ENCODE peak calls at places on chromosomes 5 and 9, in ten cellular contexts. C is suprapubic skin, E is HCT116, R is stomach, S is right lobe of liver, T is IMR-90, I is ovary, U is transverse colon, D is A549, Q is heart left ventricle. O is an unnamed sample. For H3K4me1, the result is how much of the 10 kb centered on the place peaks cover.

GRCh38 chr9:20312732-20313131 is 309.6 kb downstream of the MLLT3 start:
- DNase-seq in C (no peak), T (peak), Q (no peak), I (no peak), R (no peak), D (peak), S (no peak), U (no peak), E (no peak), O (no peak)

GRCh38 chr5:33398501-33398900 is 42.3 kb upstream of the TARS1 start:
- DNase-seq in D (no peak), Q (no peak), S (no peak), C (no peak), T (peak), R (no peak), E (no peak), I (no peak), U (no peak), O (no peak)

GRCh38 chr5:53430618-53431252 is 49.7 kb upstream of the FST start:
- DNase-seq in I (no peak), C (no peak), S (no peak), E (peak), R (no peak), Q (no peak), U (no peak), D (no peak), T (peak), O (no peak)

GRCh38 chr5:52837068-52837467 is 49.4 kb downstream of the ITGA1 start:
- DNase-seq in Q (no peak), E (no peak), D (no peak), S (no peak), U (no peak), C (no peak), I (no peak), T (peak), R (no peak), O (no peak)

GRCh38 chr9:131721096-131721495 is 18.8 kb downstream of the RAPGEF1 start:
- DNase-seq in E (no peak), C (no peak), D (no peak), S (no peak), I (no peak), Q (no peak), R (no peak), U (no peak), T (no peak), O (no peak)

GRCh38 chr9:91422832-91423711 is 560 bp downstream of the NFIL3 start:
- DNase-seq in Q (peak), T (peak), S (peak), U (peak), R (peak), D (peak), C (peak), E (no peak), I (peak), O (peak)

GRCh38 chr9:129235931-129236331 is 57.9 kb upstream of the IER5L start:
- DNase-seq in S (no peak), Q (peak), C (no peak), E (no peak), D (no peak), R (no peak), I (no peak), T (no peak), U (peak), O (no peak)

GRCh38 chr9:122095010-122095767 is 2.1 kb upstream of the TTLL11 start:
- DNase-seq in C (peak), E (peak), D (peak), T (peak), Q (peak), I (no peak), R (peak), U (peak), S (no peak), O (peak)

GRCh38 chr9:74444389-74444788 is 52.7 kb upstream of the RORB start:
- DNase-seq in T (no peak), U (no peak), C (no peak), Q (peak), E (no peak), R (no peak), D (no peak), S (no peak), I (no peak), O (no peak)

GRCh38 chr5:97501965-97502305 is 318.9 kb upstream of the RIOK2 start:
- DNase-seq in E (no peak), S (no peak), T (peak), D (no peak), U (no peak), C (no peak), R (no peak), Q (no peak), I (no peak), O (no peak)

GRCh38 chr5:166672431-166672830 is 1619.0 kb upstream of the WWC1 start:
- DNase-seq in I (no peak), Q (no peak), R (no peak), D (no peak), S (no peak), C (no peak), T (no peak), E (no peak), U (no peak), O (no peak)

GRCh38 chr5:134184155-134185135 is 7.7 kb upstream of the SKP1 start:
- DNase-seq in U (peak), R (peak), E (peak), D (peak), C (no peak), T (peak), Q (peak), I (peak), S (peak), O (peak)

GRCh38 chr5:151079838-151080619 is 805 bp downstream of the TNIP1 start:
- DNase-seq in E (no peak), T (peak), D (peak), I (no peak), S (no peak), C (no peak), R (no peak), Q (no peak), U (no peak), O (no peak)

GRCh38 chr5:128649183-128649582 is 111.1 kb upstream of the FBN2 start:
- DNase-seq in T (peak), E (no peak), Q (no peak), I (no peak), U (no peak), S (no peak), D (no peak), R (no peak), C (no peak), O (no peak)

GRCh38 chr5:51860532-51861018 is 477.3 kb downstream of the ISL1 start:
- DNase-seq in S (no peak), Q (no peak), D (no peak), C (no peak), R (no peak), E (peak), T (no peak), I (no peak), U (no peak), O (no peak)

GRCh38 chr5:170920196-170920595 is 58.4 kb downstream of the RANBP17 start:
- DNase-seq in Q (no peak), D (no peak), E (no peak), U (no peak), T (peak), C (no peak), S (no peak), I (no peak), R (no peak), O (no peak)

GRCh38 chr5:123438244-123438643 is 15.0 kb upstream of the CEP120 start:
- DNase-seq in I (no peak), S (no peak), C (no peak), Q (no peak), R (no peak), T (no peak), D (no peak), U (no peak), E (no peak), O (no peak)

GRCh38 chr9:1383823-1384580 is 333.8 kb downstream of the DMRT2 start:
- DNase-seq in U (no peak), R (no peak), C (no peak), Q (no peak), T (no peak), S (no peak), I (no peak), D (no peak), E (no peak), O (no peak)
- TF ChIP-seq CTCF in U (no peak), R (no peak), C (no peak), Q (no peak), T (no peak), S (no peak), I (no peak), D (no peak), E (no peak), O (no peak)

GRCh38 chr5:125559296-125559695 is 812.9 kb upstream of the ZNF608 start:
- DNase-seq in T (peak), R (no peak), C (no peak), S (no peak), I (no peak), Q (no peak), U (no peak), D (peak), E (peak), O (peak)

GRCh38 chr5:125555591-125555990 is 809.2 kb upstream of the ZNF608 start:
- DNase-seq in T (no peak), U (no peak), I (no peak), C (no peak), S (no peak), D (no peak), R (no peak), E (no peak), Q (no peak), O (no peak)

GRCh38 chr5:125554355-125554754 is 807.9 kb upstream of the ZNF608 start:
- DNase-seq in T (no peak), S (no peak), R (no peak), Q (no peak), U (no peak), I (no peak), D (no peak), E (no peak), C (no peak), O (no peak)

GRCh38 chr5:125560476-125561225 is 814.2 kb upstream of the ZNF608 start:
- DNase-seq in U (no peak), Q (no peak), C (no peak), T (peak), I (no peak), R (no peak), D (no peak), E (no peak), S (no peak), O (no peak)

GRCh38 chr5:125558466-125558865 is 812.0 kb upstream of the ZNF608 start:
- DNase-seq in S (no peak), U (no peak), C (no peak), E (no peak), Q (no peak), I (no peak), D (no peak), R (no peak), T (peak), O (no peak)
- TF ChIP-seq POLR2A in S (no peak), U (no peak), C (no peak), E (no peak), Q (no peak), I (no peak), D (no peak), R (no peak), T (no peak), O (no peak)

GRCh38 chr9:35158501-35159280 is 3.1 kb upstream of the UNC13B start:
- DNase-seq in U (no peak), S (no peak), R (no peak), C (no peak), I (no peak), E (no peak), Q (no peak), T (no peak), D (no peak), O (no peak)

GRCh38 chr9:35164711-35165110 is 2.9 kb downstream of the UNC13B start:
- DNase-seq in E (no peak), U (no peak), T (peak), C (no peak), Q (no peak), D (no peak), R (no peak), I (no peak), S (no peak), O (no peak)

GRCh38 chr9:35162605-35163315 is 951 bp downstream of the UNC13B start:
- DNase-seq in E (no peak), R (no peak), D (no peak), U (no peak), C (no peak), Q (no peak), S (no peak), T (no peak), I (no peak), O (no peak)

GRCh38 chr9:35163413-35163812 is 1.6 kb downstream of the UNC13B start:
- DNase-seq in R (no peak), Q (no peak), C (no peak), U (no peak), S (no peak), T (no peak), I (no peak), E (no peak), D (no peak), O (no peak)

DNA sequence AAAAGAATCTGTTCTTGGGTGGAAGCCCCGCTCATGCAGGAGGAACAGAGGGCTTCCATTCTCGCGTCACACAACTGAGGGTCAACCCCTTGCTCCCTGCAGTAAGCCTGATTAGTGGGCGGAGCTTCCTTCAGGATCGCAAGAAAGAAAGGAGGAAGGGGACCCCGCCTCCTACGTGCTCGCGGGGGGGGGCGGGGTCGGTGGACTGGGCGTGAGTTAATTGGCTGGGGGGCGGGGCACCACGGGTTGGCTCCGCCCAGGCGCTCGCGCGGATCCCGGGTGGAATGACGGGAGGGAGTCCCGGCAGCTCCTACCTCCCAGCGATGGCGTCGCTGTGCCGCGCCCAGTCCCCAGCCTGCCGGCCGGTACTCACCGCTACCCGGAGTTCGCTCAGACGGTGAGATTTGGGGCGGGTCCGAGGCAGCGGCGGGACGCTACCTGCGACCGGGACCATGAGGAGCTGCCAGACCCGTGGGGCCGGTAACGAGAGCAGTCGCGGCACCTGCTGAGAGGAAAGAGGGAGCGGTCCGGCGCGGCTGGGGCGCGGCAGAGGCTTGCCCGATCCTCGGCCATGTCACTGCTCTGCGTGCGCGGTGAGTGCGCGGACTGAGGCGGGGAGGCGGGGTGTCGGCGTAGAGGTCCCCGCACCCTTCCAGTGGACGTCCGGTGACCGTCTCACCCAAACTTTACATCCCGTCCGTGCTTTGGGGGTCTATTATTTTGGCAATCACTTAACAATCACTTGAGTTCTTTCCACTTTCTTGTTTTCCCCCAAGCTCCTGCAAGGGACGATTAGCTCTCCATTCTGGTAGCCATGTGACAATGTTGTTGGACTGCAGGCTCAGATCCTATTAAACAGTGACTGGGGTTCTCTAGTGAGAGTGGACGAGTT is at the start of gene UNC13B:
- DNase-seq in R (peak), I (peak), Q (peak), E (peak), C (peak), T (peak), D (peak), S (peak), U (peak), O (peak)
- H3K4me1 ChIP-seq in R (under half), I (under half), Q (under half), E (under half), C (under half), T (under half), D (under half), S (under half), U (under half), O (under half)

GRCh38 chr5:71751422-71751821 is 32.3 kb downstream of the CARTPT start:
- DNase-seq in S (no peak), D (no peak), C (no peak), U (no peak), E (no peak), R (no peak), T (no peak), Q (no peak), I (no peak), O (no peak)
- TF ChIP-seq CTCF in S (no peak), D (no peak), C (no peak), U (no peak), E (no peak), R (no peak), T (no peak), Q (no peak), I (no peak), O (no peak)

GRCh38 chr5:132371603-132371994 is 2.1 kb downstream of the SLC22A5 start:
- DNase-seq in U (no peak), Q (no peak), C (no peak), T (no peak), E (no peak), D (no peak), S (no peak), I (no peak), R (no peak), O (no peak)

GRCh38 chr5:132369012-132369470 is 469 bp upstream of the SLC22A5 start:
- DNase-seq in T (no peak), S (no peak), I (no peak), U (no peak), R (no peak), C (no peak), Q (no peak), E (no peak), D (no peak), O (no peak)

GRCh38 chr5:132370241-132370820 is 821 bp downstream of the SLC22A5 start:
- DNase-seq in C (no peak), S (no peak), R (no peak), I (no peak), Q (no peak), U (no peak), E (no peak), D (no peak), T (no peak), O (no peak)

GRCh38 chr5:132372122-132372521 is 2.6 kb downstream of the SLC22A5 start:
- DNase-seq in D (no peak), E (no peak), R (no peak), C (no peak), I (no peak), S (no peak), U (no peak), T (no peak), Q (no peak), O (no peak)

GRCh38 chr5:132369471-132370240 is at the start of gene SLC22A5:
- DNase-seq in I (peak), S (peak), R (peak), D (peak), U (peak), T (peak), C (peak), E (peak), Q (peak), O (peak)
- TF ChIP-seq POLR2A in I (peak), S (peak), R (no peak), D (peak), U (peak), T (peak), C (peak), E (peak), Q (no peak), O (peak)

DNA sequence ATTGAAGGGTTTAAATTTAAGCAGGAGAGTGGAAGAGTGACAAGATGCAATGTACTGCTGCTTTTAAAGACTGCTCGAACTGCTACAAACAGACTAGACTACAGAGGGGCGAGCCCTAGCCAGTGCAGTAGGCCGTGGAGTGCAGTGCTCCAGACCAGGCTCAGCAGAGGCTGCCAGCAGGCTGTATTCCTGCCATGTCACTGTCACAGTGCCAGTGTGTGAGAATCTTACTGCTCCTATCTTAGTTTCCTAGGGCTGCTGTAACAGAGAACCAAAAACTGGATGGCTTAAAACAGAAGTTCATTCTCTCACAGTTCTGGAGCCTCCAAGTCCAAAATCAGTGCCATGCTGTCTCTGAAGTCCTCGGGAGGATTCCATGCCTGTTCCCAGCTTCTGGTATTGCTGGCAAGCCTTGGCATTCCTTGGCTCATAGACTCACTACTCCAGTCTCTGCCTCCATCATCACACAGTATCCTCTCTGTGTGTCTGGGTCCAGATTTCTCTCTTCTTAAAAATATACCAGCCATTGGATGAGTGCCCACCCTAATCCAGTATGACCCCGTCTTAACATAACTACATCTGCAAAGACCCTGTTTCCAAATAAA is 75.0 kb upstream of the SAP30L start:
- DNase-seq in R (no peak), Q (peak), U (no peak), I (no peak), C (no peak), S (no peak), E (no peak), T (no peak), D (no peak), O (no peak)
- H3K4me1 ChIP-seq in R (under half), Q (half or more), U (under half), I (under half), C (under half), S (under half), E (under half), T (under half), D (half or more), O (under half)

DNA sequence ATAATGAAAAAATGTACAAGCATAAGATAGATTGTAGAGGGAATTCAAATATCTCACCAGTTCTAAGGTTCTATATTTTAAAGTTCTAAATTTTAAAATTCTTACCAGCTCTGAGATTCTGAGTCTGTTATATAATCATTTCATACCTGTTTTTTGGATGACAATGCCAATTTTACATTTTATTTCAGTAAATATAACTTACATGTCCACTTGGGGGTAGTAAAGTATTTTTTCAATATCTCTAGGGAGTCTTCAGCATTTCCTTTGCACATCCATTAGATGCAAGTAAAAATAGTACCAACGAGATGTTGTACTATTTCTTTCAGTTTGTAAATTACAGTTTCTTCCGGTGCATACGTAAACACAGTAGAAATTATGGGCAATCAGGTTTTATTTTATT is 25.7 kb downstream of the NMUR2 start:
- DNase-seq in U (no peak), D (no peak), Q (no peak), T (no peak), C (no peak), I (no peak), S (no peak), E (no peak), R (no peak), O (no peak)
- TF ChIP-seq CTCF in U (peak), D (no peak), Q (peak), T (no peak), C (no peak), I (no peak), S (no peak), E (peak), R (no peak), O (no peak)